ENCODE peak calls at places on chromosomes 12 and 14, in eight cellular contexts. W, J, S, U, I, X, F and E are unnamed samples. For H3K4me1, the result is how much of the 10 kb centered on the place peaks cover.

GRCh38 chr12:43292699-43293098 is 259.3 kb downstream of the ADAMTS20 start:
- DNase-seq in I (no peak), U (no peak), X (no peak), S (no peak), J (no peak), F (no peak), W (no peak), E (no peak)

GRCh38 chr12:102601621-102602020 is 121.3 kb upstream of the IGF1 start:
- DNase-seq in S (no peak), I (no peak), U (no peak), J (no peak), W (no peak), F (no peak), X (no peak), E (no peak)

GRCh38 chr12:95633049-95633545 is 81.8 kb upstream of the USP44 start:
- DNase-seq in F (no peak), X (no peak), U (no peak), I (no peak), J (no peak), S (peak), W (no peak), E (peak)

GRCh38 chr14:75453817-75454434 is 26.1 kb downstream of the JDP2 start:
- DNase-seq in J (peak), S (no peak), W (no peak), X (no peak), U (no peak), I (peak), F (no peak), E (no peak)

GRCh38 chr14:33774866-33775519 is 175.9 kb downstream of the EGLN3 start:
- DNase-seq in F (no peak), I (no peak), S (peak), X (no peak), J (no peak), U (no peak), W (no peak), E (no peak)

GRCh38 chr12:95124106-95124505 is 50.7 kb upstream of the NR2C1 start:
- DNase-seq in J (no peak), W (no peak), I (no peak), S (no peak), X (no peak), F (no peak), U (no peak), E (no peak)

GRCh38 chr12:111034148-111034910 is 114.0 kb upstream of the MYL2 start:
- DNase-seq in I (no peak), X (no peak), S (no peak), U (no peak), J (no peak), W (no peak), F (peak), E (peak)

GRCh38 chr12:104823985-104824441 is 134.1 kb downstream of the SLC41A2 start:
- DNase-seq in I (no peak), J (no peak), U (no peak), W (no peak), X (no peak), F (peak), S (no peak), E (no peak)

GRCh38 chr14:31825459-31825858 is 251.6 kb upstream of the ARHGAP5 start:
- DNase-seq in I (no peak), U (no peak), X (no peak), J (no peak), F (no peak), W (no peak), S (no peak), E (no peak)

GRCh38 chr12:57779736-57780135 is 2.9 kb upstream of the TSFM start:
- DNase-seq in U (no peak), S (no peak), W (no peak), J (no peak), F (no peak), X (no peak), I (no peak), E (no peak)

GRCh38 chr14:81348086-81348485 is 52.0 kb downstream of the STON2 start:
- DNase-seq in S (no peak), J (peak), W (no peak), U (no peak), X (no peak), I (no peak), F (no peak), E (no peak)

GRCh38 chr14:70098257-70098809 is 90.4 kb downstream of the SLC8A3 start:
- DNase-seq in U (no peak), F (no peak), S (no peak), W (no peak), J (no peak), X (no peak), I (no peak), E (no peak)

GRCh38 chr12:100295764-100296555 is 29.0 kb downstream of the SCYL2 start:
- DNase-seq in F (no peak), S (no peak), W (no peak), I (no peak), X (no peak), J (no peak), U (no peak), E (no peak)

GRCh38 chr14:101814869-101815268 is 53.4 kb downstream of the PPP2R5C start:
- DNase-seq in W (no peak), J (no peak), U (no peak), S (no peak), I (no peak), F (no peak), X (no peak), E (no peak)
- H3K4me1 ChIP-seq in W (under half), J (half or more), U (half or more), S (under half), I (half or more), F (half or more), X (under half), E (under half)

GRCh38 chr12:124460771-124461170 is 106.6 kb downstream of the NCOR2 start:
- DNase-seq in J (no peak), U (no peak), I (no peak), S (no peak), F (peak), X (no peak), W (no peak), E (no peak)

GRCh38 chr12:124461851-124462623 is 105.4 kb downstream of the NCOR2 start:
- DNase-seq in F (peak), W (no peak), U (no peak), I (no peak), J (no peak), X (no peak), S (no peak), E (no peak)

GRCh38 chr12:124458992-124459851 is 108.2 kb downstream of the NCOR2 start:
- DNase-seq in I (no peak), X (no peak), W (no peak), U (no peak), F (peak), S (no peak), J (no peak), E (no peak)

GRCh38 chr12:124459852-124460645 is 107.4 kb downstream of the NCOR2 start:
- DNase-seq in F (peak), J (no peak), U (no peak), X (no peak), I (no peak), S (no peak), W (no peak), E (no peak)

GRCh38 chr12:124461241-124461673 is 106.2 kb downstream of the NCOR2 start:
- DNase-seq in F (peak), I (no peak), W (no peak), X (no peak), J (no peak), S (no peak), U (no peak), E (no peak)
- H3K27ac ChIP-seq in F (no peak), I (no peak), W (no peak), X (no peak), J (no peak), S (no peak), U (no peak), E (no peak)

GRCh38 chr14:24428628-24429394 is 657 bp downstream of the CBLN3 start:
- DNase-seq in S (no peak), F (peak), I (no peak), X (no peak), W (no peak), J (no peak), U (no peak), E (no peak)
- H3K4me1 ChIP-seq in S (under half), F (half or more), I (half or more), X (under half), W (under half), J (under half), U (half or more), E (under half)

GRCh38 chr12:7905071-7905470 is 30.9 kb downstream of the SLC2A3 start:
- DNase-seq in W (no peak), I (no peak), X (no peak), F (no peak), S (peak), U (no peak), J (no peak), E (no peak)

DNA sequence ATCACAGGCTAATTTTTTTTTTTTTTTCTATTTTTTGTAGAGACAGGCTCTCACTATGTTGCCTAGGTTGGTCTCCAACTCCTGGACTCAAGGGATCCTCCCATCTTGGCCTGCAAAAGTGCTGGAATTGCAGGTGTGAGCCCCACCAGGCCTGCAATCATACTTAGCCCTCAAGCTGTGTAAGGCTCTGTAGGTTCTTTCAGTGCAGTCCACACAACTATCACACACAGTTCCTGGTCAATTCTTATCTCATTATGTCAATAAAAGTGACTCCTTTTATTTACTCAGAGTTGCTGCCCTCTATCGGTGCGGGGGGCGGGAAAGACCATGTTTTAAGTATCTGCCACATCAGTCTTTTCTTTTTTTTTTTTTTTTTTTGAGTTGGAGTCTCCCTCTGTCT is 29.0 kb downstream of the SLC2A3 start:
- DNase-seq in F (no peak), I (no peak), W (no peak), J (peak), X (peak), U (no peak), S (peak), E (no peak)
- H3K27ac ChIP-seq in F (no peak), I (no peak), W (no peak), J (no peak), X (no peak), U (no peak), S (no peak), E (no peak)

DNA sequence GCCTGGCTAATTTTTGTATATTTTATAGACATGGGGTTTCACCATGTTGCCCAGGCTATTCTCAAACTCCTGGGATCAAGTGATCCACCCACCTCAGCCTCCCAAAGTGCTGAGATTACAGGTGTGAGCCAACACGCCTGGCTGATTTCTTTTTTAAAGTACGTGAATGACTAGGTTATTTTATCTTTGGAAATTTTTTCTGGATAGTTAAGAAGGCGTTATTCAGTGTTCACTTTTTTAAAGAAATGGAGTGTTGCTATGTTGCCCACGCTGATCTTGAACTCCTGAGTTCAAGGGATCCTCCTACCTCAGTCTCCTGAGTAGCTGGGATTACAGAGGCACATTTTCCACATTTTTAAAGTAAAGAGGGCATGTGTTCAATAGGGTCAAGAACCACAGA is 58.6 kb downstream of the SVOP start:
- DNase-seq in I (no peak), S (no peak), F (no peak), X (no peak), W (no peak), J (no peak), U (no peak), E (no peak)
- H3K4me1 ChIP-seq in I (under half), S (under half), F (under half), X (under half), W (under half), J (under half), U (under half), E (under half)

GRCh38 chr12:91267039-91267438 is 84.4 kb upstream of the DCN start:
- DNase-seq in I (no peak), F (no peak), X (no peak), J (no peak), U (no peak), S (no peak), W (no peak), E (no peak)

GRCh38 chr12:91276529-91276928 is 93.9 kb upstream of the DCN start:
- DNase-seq in W (no peak), U (no peak), S (no peak), X (no peak), I (no peak), J (no peak), F (no peak), E (no peak)

GRCh38 chr12:91273542-91273941 is 90.9 kb upstream of the DCN start:
- DNase-seq in X (no peak), U (no peak), I (no peak), S (no peak), F (no peak), W (no peak), J (no peak), E (no peak)

GRCh38 chr12:91274886-91275285 is 92.3 kb upstream of the DCN start:
- DNase-seq in I (no peak), J (no peak), U (no peak), F (no peak), W (no peak), S (no peak), X (no peak), E (no peak)

DNA sequence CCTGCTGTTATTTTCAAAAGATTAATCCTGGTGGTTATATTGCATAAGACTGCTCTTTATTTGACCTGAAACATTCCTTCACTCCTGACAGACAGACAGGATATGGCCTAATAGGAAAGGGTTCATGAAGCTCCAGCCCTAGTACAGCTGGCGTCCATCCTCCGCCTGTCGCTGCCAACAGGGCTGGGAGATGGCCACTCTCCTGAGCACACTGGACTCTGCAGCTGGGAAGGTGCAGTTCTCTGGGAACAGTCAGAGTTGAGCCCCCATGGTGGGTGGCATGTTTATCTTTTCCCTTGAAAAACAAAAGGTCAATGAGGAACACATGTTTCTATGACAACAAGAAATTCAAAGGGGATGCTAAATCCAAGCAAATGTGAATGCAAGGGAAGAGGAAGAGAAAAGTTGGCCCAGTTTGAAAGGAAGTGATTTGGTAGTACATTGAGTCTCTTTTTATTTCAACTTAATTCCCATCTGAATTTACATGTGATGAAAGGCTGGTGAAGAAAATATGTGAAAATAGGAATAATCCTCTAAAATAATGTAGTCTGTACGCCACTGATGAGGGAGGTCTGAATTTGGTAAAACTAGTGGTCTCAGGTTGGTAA is 89.9 kb upstream of the DCN start:
- DNase-seq in S (no peak), W (peak), I (no peak), X (peak), F (no peak), U (no peak), J (no peak), E (peak)
- H3K27ac ChIP-seq in S (no peak), W (peak), I (no peak), X (no peak), F (no peak), U (no peak), J (no peak), E (peak)

GRCh38 chr12:121004253-121004815 is 12.0 kb downstream of the C12orf43 start:
- DNase-seq in X (no peak), W (no peak), S (no peak), I (no peak), F (peak), J (no peak), U (no peak), E (no peak)

GRCh38 chr12:121001060-121001459 is 15.2 kb downstream of the C12orf43 start:
- DNase-seq in S (no peak), J (no peak), W (no peak), X (no peak), U (no peak), I (no peak), F (peak), E (no peak)

GRCh38 chr12:121003650-121004049 is 12.6 kb downstream of the C12orf43 start:
- DNase-seq in J (no peak), I (no peak), U (no peak), S (peak), W (no peak), X (no peak), F (peak), E (no peak)

GRCh38 chr12:121000530-121000929 is 15.8 kb downstream of the C12orf43 start:
- DNase-seq in W (no peak), X (no peak), J (no peak), S (no peak), U (no peak), F (peak), I (no peak), E (no peak)

GRCh38 chr12:121001841-121002483 is 14.3 kb downstream of the C12orf43 start:
- DNase-seq in J (no peak), S (no peak), X (no peak), U (no peak), I (no peak), F (peak), W (no peak), E (no peak)
- H3K4me1 ChIP-seq in J (under half), S (under half), X (under half), U (under half), I (under half), F (under half), W (under half), E (under half)

GRCh38 chr12:54229624-54230212 is 40.9 kb upstream of the SMUG1 start:
- DNase-seq in S (no peak), W (no peak), U (no peak), J (no peak), I (no peak), F (no peak), X (no peak), E (no peak)

GRCh38 chr12:54225666-54226065 is 36.9 kb upstream of the SMUG1 start:
- DNase-seq in W (no peak), J (no peak), I (no peak), U (no peak), X (no peak), S (no peak), F (no peak), E (no peak)

GRCh38 chr12:54230555-54230954 is 41.8 kb upstream of the SMUG1 start:
- DNase-seq in S (no peak), J (no peak), F (no peak), X (no peak), W (no peak), U (no peak), I (no peak), E (no peak)

GRCh38 chr12:54228471-54228870 is 39.7 kb upstream of the SMUG1 start:
- DNase-seq in F (no peak), U (no peak), J (no peak), X (no peak), S (no peak), I (no peak), W (no peak), E (no peak)

GRCh38 chr12:54227376-54227775 is 38.6 kb upstream of the SMUG1 start:
- DNase-seq in F (no peak), U (no peak), S (no peak), X (no peak), W (no peak), J (no peak), I (no peak), E (no peak)
- H3K27ac ChIP-seq in F (no peak), U (no peak), S (no peak), X (no peak), W (no peak), J (no peak), I (no peak), E (no peak)